ENCODE peak calls at places on chromosome 14, in nine cellular contexts. P is GM23338, U is A549, S is K562, Y is HCT116, T is HepG2, M is SK-N-SH, R is Panc1, O is GM12878. K is an unnamed sample.

GRCh38 chr14:98163285-98163741 is 1108.7 kb downstream of the BCL11B start:
- DNase-seq in P (peak), U (no peak), S (no peak), Y (no peak), T (no peak), M (no peak), R (no peak), O (no peak), K (no peak)

GRCh38 chr14:102362545-102363181 is at the start of the genes CINP and TECPR2:
- DNase-seq in P (peak), U (peak), S (peak), Y (peak), T (peak), M (peak), R (peak), O (peak), K (peak)

GRCh38 chr14:21913759-21914158 is 240.1 kb upstream of the OR4E1 start:
- DNase-seq in P (peak), U (peak), S (peak), Y (peak), T (peak), M (peak), R (no peak), O (peak), K (peak)

GRCh38 chr14:105533811-105534498 is 7.6 kb downstream of the TMEM121 start:
- DNase-seq in P (no peak), U (no peak), S (no peak), Y (no peak), T (no peak), M (no peak), R (no peak), O (no peak), K (no peak)

GRCh38 chr14:30610719-30611388 is 11.3 kb upstream of the SCFD1 start:
- DNase-seq in P (peak), U (peak), S (no peak), Y (peak), T (peak), M (peak), R (no peak), O (no peak), K (peak)

GRCh38 chr14:55138091-55138490 is 9.0 kb downstream of the LGALS3 start:
- DNase-seq in P (peak), U (no peak), S (no peak), Y (no peak), T (no peak), M (no peak), R (no peak), O (no peak), K (no peak)

GRCh38 chr14:103121846-103122577 is 1.2 kb upstream of the TNFAIP2 start:
- DNase-seq in P (peak), U (peak), S (peak), Y (no peak), T (peak), M (peak), R (no peak), O (no peak), K (peak)

GRCh38 chr14:100784523-100785337 is 41.2 kb upstream of the MEG3 start:
- DNase-seq in P (no peak), U (no peak), S (no peak), Y (no peak), T (no peak), M (no peak), R (no peak), O (no peak), K (no peak)

GRCh38 chr14:94483729-94484275 is 7.8 kb upstream of the SERPINA9 start:
- DNase-seq in P (no peak), U (no peak), S (no peak), Y (no peak), T (no peak), M (no peak), R (no peak), O (no peak), K (no peak)

GRCh38 chr14:50225067-50225973 is 6.1 kb downstream of the SOS2 start:
- DNase-seq in P (peak), U (no peak), S (no peak), Y (no peak), T (peak), M (peak), R (no peak), O (no peak), K (no peak)

GRCh38 chr14:71063351-71063750 is 156.1 kb downstream of the PCNX1 start:
- DNase-seq in P (no peak), U (no peak), S (no peak), Y (no peak), T (no peak), M (no peak), R (no peak), O (no peak), K (no peak)

GRCh38 chr14:95319312-95320075 is at the start of gene CLMN:
- DNase-seq in P (peak), U (peak), S (peak), Y (peak), T (no peak), M (peak), R (no peak), O (no peak), K (peak)

GRCh38 chr14:53570411-53571387 is 385.9 kb downstream of the BMP4 start:
- DNase-seq in P (no peak), U (no peak), S (no peak), Y (no peak), T (no peak), M (no peak), R (no peak), O (peak), K (no peak)

GRCh38 chr14:79101388-79101787 is 931.2 kb downstream of the NRXN3 start:
- DNase-seq in P (no peak), U (no peak), S (no peak), Y (no peak), T (no peak), M (no peak), R (no peak), O (no peak), K (no peak)

GRCh38 chr14:93231129-93231979 is 24.3 kb downstream of the UBR7 start:
- DNase-seq in P (no peak), U (peak), S (no peak), Y (no peak), T (no peak), M (peak), R (no peak), O (no peak), K (no peak)

GRCh38 chr14:30243805-30244204 is 315.2 kb upstream of the G2E3 start:
- DNase-seq in P (no peak), U (no peak), S (no peak), Y (no peak), T (no peak), M (no peak), R (no peak), O (no peak), K (no peak)

GRCh38 chr14:35343709-35344474 is 51.7 kb downstream of the PSMA6 start:
- DNase-seq in P (no peak), U (no peak), S (no peak), Y (no peak), T (no peak), M (no peak), R (no peak), O (no peak), K (no peak)

GRCh38 chr14:95507174-95507573 is 9.3 kb downstream of the SYNE3 start:
- DNase-seq in P (no peak), U (no peak), S (peak), Y (no peak), T (no peak), M (no peak), R (no peak), O (no peak), K (peak)

GRCh38 chr14:90605430-90605829 is 208.6 kb downstream of the CALM1 start:
- DNase-seq in P (peak), U (no peak), S (no peak), Y (no peak), T (no peak), M (no peak), R (no peak), O (no peak), K (no peak)

GRCh38 chr14:55265197-55265596 is 6.0 kb upstream of the FBXO34 start:
- DNase-seq in P (no peak), U (no peak), S (no peak), Y (no peak), T (peak), M (no peak), R (no peak), O (no peak), K (peak)

GRCh38 chr14:98175436-98175835 is 1096.6 kb downstream of the BCL11B start:
- DNase-seq in P (no peak), U (no peak), S (no peak), Y (no peak), T (no peak), M (no peak), R (no peak), O (no peak), K (no peak)

GRCh38 chr14:55583942-55584468 is 4.0 kb downstream of the KTN1 start:
- DNase-seq in P (no peak), U (no peak), S (no peak), Y (no peak), T (peak), M (peak), R (no peak), O (no peak), K (no peak)

GRCh38 chr14:96273629-96274028 is 17.6 kb downstream of the BDKRB1 start:
- DNase-seq in P (no peak), U (no peak), S (no peak), Y (no peak), T (no peak), M (no peak), R (no peak), O (no peak), K (no peak)

GRCh38 chr14:95690815-95691214 is 4.6 kb downstream of the TCL1B start:
- DNase-seq in P (no peak), U (no peak), S (no peak), Y (no peak), T (no peak), M (no peak), R (no peak), O (no peak), K (no peak)

GRCh38 chr14:22656945-22657711 is 13.0 kb upstream of the OR6J1 start:
- DNase-seq in P (no peak), U (no peak), S (no peak), Y (no peak), T (no peak), M (no peak), R (no peak), O (no peak), K (no peak)

GRCh38 chr14:96501383-96501745 is 818 bp upstream of the PAPOLA start:
- DNase-seq in P (no peak), U (no peak), S (no peak), Y (no peak), T (no peak), M (peak), R (no peak), O (no peak), K (no peak)

GRCh38 chr14:22432348-22432976 is 156.6 kb downstream of the DAD1 start:
- DNase-seq in P (peak), U (peak), S (no peak), Y (peak), T (no peak), M (no peak), R (peak), O (no peak), K (no peak)

GRCh38 chr14:103131580-103131979 is 8.3 kb downstream of the TNFAIP2 start:
- DNase-seq in P (no peak), U (no peak), S (no peak), Y (no peak), T (no peak), M (no peak), R (no peak), O (no peak), K (no peak)

GRCh38 chr14:22226381-22226780 is 362.6 kb downstream of the DAD1 start:
- DNase-seq in P (peak), U (no peak), S (no peak), Y (no peak), T (no peak), M (no peak), R (no peak), O (no peak), K (peak)

GRCh38 chr14:104393898-104394605 is 185.5 kb upstream of the C14orf180 start:
- DNase-seq in P (no peak), U (no peak), S (no peak), Y (no peak), T (no peak), M (peak), R (no peak), O (no peak), K (no peak)

GRCh38 chr14:101109981-101110728 is 206.6 kb upstream of the RTL1 start:
- DNase-seq in P (no peak), U (no peak), S (no peak), Y (no peak), T (no peak), M (peak), R (no peak), O (no peak), K (no peak)

GRCh38 chr14:101234588-101234937 is 326.7 kb upstream of the DIO3 start:
- DNase-seq in P (no peak), U (no peak), S (no peak), Y (no peak), T (no peak), M (no peak), R (no peak), O (no peak), K (no peak)

GRCh38 chr14:56811596-56812363 is 1.5 kb upstream of the OTX2 start:
- DNase-seq in P (peak), U (no peak), S (no peak), Y (no peak), T (no peak), M (no peak), R (no peak), O (no peak), K (no peak)

GRCh38 chr14:65993996-65994395 is 492.2 kb upstream of the CCDC196 start:
- DNase-seq in P (peak), U (no peak), S (no peak), Y (no peak), T (no peak), M (no peak), R (no peak), O (no peak), K (no peak)

GRCh38 chr14:47917344-47917954 is 242.0 kb upstream of the MDGA2 start:
- DNase-seq in P (peak), U (no peak), S (no peak), Y (peak), T (peak), M (no peak), R (no peak), O (no peak), K (peak)

GRCh38 chr14:95307402-95308041 is 12.2 kb downstream of the CLMN start:
- DNase-seq in P (no peak), U (no peak), S (no peak), Y (no peak), T (no peak), M (peak), R (no peak), O (no peak), K (no peak)

GRCh38 chr14:61759878-61760277 is 2.3 kb upstream of the SNAPC1 start:
- DNase-seq in P (no peak), U (no peak), S (no peak), Y (no peak), T (no peak), M (no peak), R (no peak), O (no peak), K (no peak)

GRCh38 chr14:102954081-102954789 is 31.8 kb downstream of the AMN start:
- DNase-seq in P (no peak), U (no peak), S (no peak), Y (no peak), T (no peak), M (no peak), R (no peak), O (no peak), K (no peak)

GRCh38 chr14:103816991-103817390 is 30.4 kb downstream of the PPP1R13B start:
- DNase-seq in P (no peak), U (no peak), S (no peak), Y (no peak), T (no peak), M (peak), R (no peak), O (no peak), K (no peak)

GRCh38 chr14:64278458-64278857 is 15.7 kb downstream of the ESR2 start:
- DNase-seq in P (peak), U (no peak), S (no peak), Y (no peak), T (no peak), M (no peak), R (no peak), O (no peak), K (no peak)

GRCh38 chr14:64279719-64280668 is 14.2 kb downstream of the ESR2 start:
- DNase-seq in P (no peak), U (no peak), S (peak), Y (no peak), T (no peak), M (no peak), R (no peak), O (no peak), K (no peak)
- TF ChIP-seq REST in P (no peak), U (no peak), S (no peak), Y (no peak), T (no peak), M (no peak), R (no peak), O (no peak), K (no peak)

GRCh38 chr14:20714593-20715250 is 26.2 kb downstream of the ANG start:
- DNase-seq in P (no peak), U (no peak), S (no peak), Y (no peak), T (no peak), M (no peak), R (no peak), O (no peak), K (peak)
- TF ChIP-seq CTCF in P (no peak), U (no peak), S (no peak), Y (no peak), T (no peak), M (no peak), R (no peak), O (no peak), K (no peak)

DNA sequence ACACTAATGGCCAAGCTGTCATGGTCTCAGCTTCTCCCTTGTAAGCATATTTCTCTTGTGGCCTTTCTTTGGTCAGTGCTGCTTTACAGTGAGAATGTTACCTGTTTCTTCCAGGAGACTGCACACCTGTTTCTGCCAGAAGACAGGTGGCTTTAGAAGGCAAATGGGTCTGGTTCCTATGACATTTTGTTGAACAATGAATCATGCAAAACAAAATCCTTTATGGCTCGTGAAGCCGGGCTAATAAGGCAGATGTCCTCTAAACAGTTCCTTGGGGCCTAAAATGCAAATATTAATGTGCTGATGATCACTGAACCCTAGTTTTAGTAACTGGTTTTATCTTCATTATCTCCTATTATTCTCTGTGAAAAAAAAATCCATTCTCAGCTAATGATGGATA is 927.6 kb downstream of the GALC start:
- DNase-seq in P (no peak), U (no peak), S (no peak), Y (no peak), T (no peak), M (no peak), R (no peak), O (no peak), K (no peak)
- H3K4me3 ChIP-seq in P (no peak), U (no peak), S (no peak), Y (no peak), T (no peak), M (no peak), R (no peak), O (no peak), K (no peak)

GRCh38 chr14:74879427-74880180 is 2.1 kb upstream of the DLST start:
- DNase-seq in P (no peak), U (no peak), S (no peak), Y (no peak), T (peak), M (no peak), R (no peak), O (no peak), K (no peak)
- TF ChIP-seq REST in P (no peak), U (no peak), S (no peak), Y (no peak), T (no peak), M (no peak), R (no peak), O (no peak), K (no peak)

GRCh38 chr14:24481622-24482324 is 26.3 kb downstream of the CMA1 start:
- DNase-seq in P (peak), U (peak), S (peak), Y (peak), T (peak), M (peak), R (peak), O (peak), K (no peak)
- TF ChIP-seq CTCF in P (peak), U (peak), S (peak), Y (peak), T (peak), M (peak), R (peak), O (peak), K (peak)

GRCh38 chr14:60632777-60633176 is 16.5 kb downstream of the SIX1 start:
- DNase-seq in P (no peak), U (no peak), S (no peak), Y (no peak), T (no peak), M (no peak), R (no peak), O (peak), K (no peak)
- H3K4me3 ChIP-seq in P (no peak), U (no peak), S (no peak), Y (no peak), T (no peak), M (no peak), R (no peak), O (no peak), K (no peak)

K was measured in HL-60.